ENCODE peak calls at places on chromosomes 13 and 19, in nine cellular contexts. Q is K562, F is SJSA1, S is GM23248, R is heart left ventricle, G is heart right ventricle, X is kidney, D is neural progenitor cell, M is Panc1. B is an unnamed sample.

GRCh38 chr13:110349239-110349638 is 42.2 kb downstream of the COL4A2 start:
- DNase-seq in Q (no peak), F (no peak), S (no peak), R (no peak), G (no peak), X (no peak), D (no peak), M (no peak), B (no peak)

GRCh38 chr13:113023217-113023597 is 54.2 kb downstream of the MCF2L start:
- DNase-seq in Q (no peak), F (peak), S (no peak), R (peak), G (peak), X (no peak), D (no peak), M (no peak), B (no peak)

GRCh38 chr19:55319786-55320185 is 5.4 kb downstream of the TMEM150B start:
- DNase-seq in Q (peak), F (no peak), S (peak), R (peak), G (peak), X (peak), D (peak), M (no peak), B (no peak)

GRCh38 chr19:55223291-55224037 is 5.1 kb downstream of the TMEM86B start:
- DNase-seq in Q (no peak), F (no peak), S (no peak), R (no peak), G (no peak), X (no peak), D (no peak), M (no peak), B (no peak)

GRCh38 chr19:6065685-6066365 is 44.5 kb downstream of the RFX2 start:
- DNase-seq in Q (peak), F (peak), S (peak), R (peak), G (peak), X (peak), D (no peak), M (no peak), B (no peak)

GRCh38 chr13:28607187-28607955 is 51.6 kb upstream of the POMP start:
- DNase-seq in Q (no peak), F (no peak), S (no peak), R (no peak), G (no peak), X (no peak), D (no peak), M (no peak), B (no peak)

GRCh38 chr13:42040730-42041016 is 7.8 kb upstream of the DGKH start:
- DNase-seq in Q (no peak), F (no peak), S (no peak), R (no peak), G (no peak), X (no peak), D (no peak), M (no peak), B (no peak)

GRCh38 chr19:53989600-53990533 is 1.6 kb upstream of the CACNG6 start:
- DNase-seq in Q (no peak), F (no peak), S (no peak), R (no peak), G (no peak), X (no peak), D (no peak), M (peak), B (no peak)

GRCh38 chr19:44808463-44809371 is at the start of gene BCAM:
- DNase-seq in Q (peak), F (peak), S (peak), R (peak), G (peak), X (peak), D (peak), M (no peak), B (no peak)

GRCh38 chr13:29902632-29903305 is 52.4 kb upstream of the UBL3 start:
- DNase-seq in Q (no peak), F (no peak), S (no peak), R (no peak), G (no peak), X (no peak), D (no peak), M (no peak), B (no peak)

GRCh38 chr19:47507031-47507430 is 7.8 kb downstream of the NAPA start:
- DNase-seq in Q (no peak), F (no peak), S (no peak), R (peak), G (peak), X (no peak), D (no peak), M (no peak), B (no peak)

GRCh38 chr19:48625891-48626327 is 6.6 kb downstream of the SPHK2 start:
- DNase-seq in Q (no peak), F (no peak), S (no peak), R (peak), G (no peak), X (peak), D (no peak), M (no peak), B (no peak)

GRCh38 chr19:45630463-45630862 is 8.7 kb downstream of the EML2 start:
- DNase-seq in Q (no peak), F (peak), S (peak), R (no peak), G (no peak), X (no peak), D (no peak), M (no peak), B (peak)

GRCh38 chr13:113939905-113940339 is 34.0 kb downstream of the C13orf46 start:
- DNase-seq in Q (no peak), F (no peak), S (no peak), R (peak), G (no peak), X (peak), D (no peak), M (no peak), B (no peak)

GRCh38 chr13:111095031-111095840 is 19.9 kb upstream of the ARHGEF7 start:
- DNase-seq in Q (no peak), F (no peak), S (no peak), R (no peak), G (no peak), X (no peak), D (no peak), M (no peak), B (no peak)

GRCh38 chr19:41265376-41266153 is 1.4 kb downstream of the HNRNPUL1 start:
- DNase-seq in Q (peak), F (peak), S (peak), R (no peak), G (peak), X (peak), D (peak), M (no peak), B (no peak)

GRCh38 chr13:41054212-41054877 is 7.0 kb upstream of the WBP4 start:
- DNase-seq in Q (peak), F (no peak), S (peak), R (no peak), G (no peak), X (no peak), D (peak), M (no peak), B (no peak)

GRCh38 chr19:56398809-56399208 is 5.3 kb upstream of the ZNF583 start:
- DNase-seq in Q (peak), F (no peak), S (no peak), R (no peak), G (no peak), X (no peak), D (no peak), M (no peak), B (no peak)

DNA sequence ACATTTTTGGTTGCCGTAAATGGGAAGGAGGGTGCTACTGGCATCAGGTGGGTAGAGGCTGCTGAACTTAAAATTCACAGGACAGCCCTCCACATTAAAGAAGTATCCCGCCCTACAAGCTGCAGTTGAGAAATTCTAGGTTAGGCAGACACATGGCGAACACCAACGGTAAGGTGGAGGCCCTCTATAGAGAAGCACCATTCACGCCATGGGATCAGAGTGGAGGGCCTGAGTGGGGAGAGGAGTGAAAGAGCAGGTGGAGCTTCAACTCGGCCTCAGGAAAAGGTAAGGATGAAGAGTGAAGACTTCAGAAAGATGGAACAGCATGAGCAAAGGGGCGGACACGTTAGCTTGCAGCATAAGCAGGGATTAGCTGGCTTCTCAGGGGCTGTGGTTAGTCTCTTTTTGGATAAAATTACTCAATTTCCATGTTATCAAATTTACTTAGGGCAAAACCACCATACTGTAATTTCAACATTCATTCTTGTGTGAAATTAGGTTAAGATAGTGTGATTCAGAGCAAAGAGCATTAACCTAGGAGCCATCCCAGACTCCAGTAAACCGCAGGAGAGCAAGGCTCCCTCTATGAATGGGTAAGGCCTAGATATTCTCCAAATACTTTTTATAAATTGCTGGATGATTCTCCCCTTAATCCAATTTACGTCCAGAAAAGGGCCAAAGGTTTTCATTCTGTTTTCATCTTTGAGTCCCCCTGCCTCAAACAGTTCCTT is 1.2 kb downstream of the EEF1AKMT1 start:
- DNase-seq in Q (peak), F (no peak), S (peak), R (no peak), G (no peak), X (no peak), D (no peak), M (no peak), B (no peak)
- H3K27ac ChIP-seq in Q (peak), F (peak), S (peak), R (peak), G (peak), X (no peak), D (no peak), M (peak), B (peak)

GRCh38 chr13:39531646-39532045 is 71.3 kb downstream of the LHFPL6 start:
- DNase-seq in Q (no peak), F (peak), S (peak), R (no peak), G (no peak), X (no peak), D (no peak), M (no peak), B (no peak)
- H3K27ac ChIP-seq in Q (no peak), F (peak), S (peak), R (peak), G (no peak), X (no peak), D (no peak), M (peak), B (no peak)

GRCh38 chr19:13091400-13092161 is 11.1 kb downstream of the LYL1 start:
- DNase-seq in Q (no peak), F (no peak), S (peak), R (peak), G (peak), X (no peak), D (peak), M (no peak), B (no peak)
- H3K27ac ChIP-seq in Q (no peak), F (no peak), S (peak), R (peak), G (peak), X (peak), D (no peak), M (peak), B (no peak)

DNA sequence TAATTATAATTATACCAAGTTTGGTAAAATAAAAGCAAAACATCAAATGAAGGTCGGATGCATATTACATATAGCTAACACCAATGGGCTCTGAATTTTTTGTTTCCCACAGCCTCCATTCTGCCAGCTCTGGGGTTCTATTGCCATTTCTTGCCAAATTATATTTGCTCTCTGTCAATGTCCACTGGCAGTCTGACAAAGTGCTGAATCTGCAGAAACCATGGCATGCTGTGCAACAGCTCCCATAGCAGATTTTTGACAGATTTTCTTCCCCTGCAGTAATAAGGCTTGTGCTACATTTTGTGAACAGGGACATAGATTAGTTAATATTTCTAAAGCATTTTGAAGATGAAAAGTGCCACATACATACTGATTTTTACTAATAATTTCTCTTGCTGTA is 1102.1 kb downstream of the DIAPH3 start:
- DNase-seq in Q (no peak), F (no peak), S (no peak), R (no peak), G (no peak), X (no peak), D (no peak), M (no peak), B (no peak)
- H3K27ac ChIP-seq in Q (no peak), F (no peak), S (no peak), R (no peak), G (no peak), X (no peak), D (no peak), M (no peak), B (no peak)

GRCh38 chr13:77980592-77980991 is 62.0 kb upstream of the EDNRB start:
- DNase-seq in Q (no peak), F (peak), S (peak), R (no peak), G (peak), X (no peak), D (peak), M (no peak), B (no peak)
- H3K27ac ChIP-seq in Q (no peak), F (peak), S (peak), R (peak), G (peak), X (no peak), D (no peak), M (no peak), B (no peak)

B was measured in epithelial cell of prostate.